ENCODE peak calls at places on chromosomes 5 and 9, in ten cellular contexts. X is breast epithelium, G is pancreas, D is body of pancreas, W is right cardiac atrium, U is thoracic aorta, T is H9, S is tibial nerve, V is esophagus squamous epithelium, I is mesendoderm. L is an unnamed sample. For H3K4me1 and H3K27me3, the result is how much of the 10 kb centered on the place peaks cover.

GRCh38 chr9:137588311-137588710 is 2.0 kb downstream of the ZMYND19 start:
- DNase-seq in X (no peak), G (no peak), D (no peak), W (no peak), U (no peak), T (no peak), S (no peak), V (no peak), I (no peak), L (no peak)

GRCh38 chr5:34499001-34499734 is 157.0 kb upstream of the RAI14 start:
- DNase-seq in X (no peak), G (no peak), D (no peak), W (no peak), U (no peak), T (no peak), S (no peak), V (no peak), I (no peak), L (no peak)

GRCh38 chr9:841371-842209 is at the start of gene DMRT1:
- DNase-seq in X (no peak), G (no peak), D (no peak), W (no peak), U (no peak), T (peak), S (no peak), V (no peak), I (peak), L (no peak)

GRCh38 chr9:103789686-103790085 is 304.4 kb upstream of the SMC2 start:
- DNase-seq in X (no peak), G (no peak), D (no peak), W (no peak), U (no peak), T (no peak), S (no peak), V (no peak), I (peak), L (no peak)

GRCh38 chr5:161273410-161273809 is 273.1 kb downstream of the GABRB2 start:
- DNase-seq in X (no peak), G (no peak), D (no peak), W (no peak), U (no peak), T (no peak), S (no peak), V (no peak), I (no peak), L (no peak)

GRCh38 chr9:18260527-18260926 is 213.4 kb upstream of the ADAMTSL1 start:
- DNase-seq in X (no peak), G (no peak), D (no peak), W (no peak), U (no peak), T (no peak), S (no peak), V (no peak), I (no peak), L (no peak)

GRCh38 chr9:76652894-76653293 is 111.3 kb upstream of the PCA3 start:
- DNase-seq in X (no peak), G (no peak), D (no peak), W (peak), U (no peak), T (no peak), S (no peak), V (no peak), I (no peak), L (no peak)

GRCh38 chr9:116565986-116566385 is 121.1 kb upstream of the TRIM32 start:
- DNase-seq in X (no peak), G (no peak), D (no peak), W (no peak), U (no peak), T (no peak), S (no peak), V (no peak), I (no peak), L (no peak)

GRCh38 chr9:104009853-104010252 is 84.3 kb upstream of the SMC2 start:
- DNase-seq in X (no peak), G (no peak), D (no peak), W (no peak), U (no peak), T (no peak), S (no peak), V (no peak), I (no peak), L (no peak)

GRCh38 chr5:61991861-61992260 is 314.1 kb upstream of the KIF2A start:
- DNase-seq in X (no peak), G (no peak), D (no peak), W (no peak), U (no peak), T (no peak), S (no peak), V (no peak), I (no peak), L (no peak)

GRCh38 chr5:132674671-132675506 is 1.1 kb downstream of the IL4 start:
- DNase-seq in X (no peak), G (no peak), D (peak), W (peak), U (no peak), T (no peak), S (no peak), V (no peak), I (no peak), L (no peak)

GRCh38 chr5:172505840-172506638 is 51.7 kb upstream of the SH3PXD2B start:
- DNase-seq in X (no peak), G (peak), D (no peak), W (no peak), U (no peak), T (peak), S (no peak), V (no peak), I (no peak), L (no peak)

GRCh38 chr5:154368041-154368800 is 77.6 kb upstream of the SAP30L start:
- DNase-seq in X (no peak), G (no peak), D (peak), W (no peak), U (no peak), T (peak), S (no peak), V (no peak), I (peak), L (no peak)

GRCh38 chr5:152542741-152543140 is 137.7 kb upstream of the NMUR2 start:
- DNase-seq in X (no peak), G (no peak), D (no peak), W (peak), U (no peak), T (peak), S (no peak), V (no peak), I (peak), L (no peak)

GRCh38 chr5:6722015-6722414 is 8.8 kb downstream of the TENT4A start:
- DNase-seq in X (no peak), G (no peak), D (no peak), W (no peak), U (no peak), T (no peak), S (no peak), V (no peak), I (no peak), L (no peak)

GRCh38 chr9:81787747-81788632 is 98.6 kb upstream of the TLE1 start:
- DNase-seq in X (no peak), G (no peak), D (no peak), W (peak), U (no peak), T (no peak), S (no peak), V (no peak), I (peak), L (no peak)

GRCh38 chr5:172617817-172618216 is 23.2 kb upstream of the NEURL1B start:
- DNase-seq in X (peak), G (no peak), D (no peak), W (no peak), U (no peak), T (peak), S (no peak), V (no peak), I (no peak), L (no peak)

GRCh38 chr5:136731241-136731885 is 366.0 kb upstream of the TRPC7 start:
- DNase-seq in X (no peak), G (no peak), D (no peak), W (no peak), U (no peak), T (no peak), S (no peak), V (no peak), I (no peak), L (no peak)

GRCh38 chr9:76374702-76375543 is 19.3 kb downstream of the RFK start:
- DNase-seq in X (no peak), G (peak), D (peak), W (peak), U (peak), T (peak), S (peak), V (no peak), I (peak), L (no peak)

GRCh38 chr9:96884443-96884842 is 30.1 kb upstream of the ZNF782 start:
- DNase-seq in X (no peak), G (no peak), D (no peak), W (no peak), U (no peak), T (no peak), S (no peak), V (no peak), I (peak), L (no peak)

GRCh38 chr9:28770226-28770625 is 1196.9 kb upstream of the C9orf72 start:
- DNase-seq in X (no peak), G (no peak), D (no peak), W (no peak), U (no peak), T (no peak), S (no peak), V (no peak), I (peak), L (no peak)

GRCh38 chr5:36150676-36151433 is 832 bp downstream of the LMBRD2 start:
- DNase-seq in X (no peak), G (no peak), D (peak), W (peak), U (no peak), T (peak), S (no peak), V (no peak), I (peak), L (peak)

GRCh38 chr9:20811872-20812271 is 127.8 kb downstream of the FOCAD start:
- DNase-seq in X (no peak), G (no peak), D (no peak), W (no peak), U (no peak), T (no peak), S (no peak), V (no peak), I (no peak), L (no peak)

GRCh38 chr9:106892632-106893031 is 29.7 kb downstream of the ZNF462 start:
- DNase-seq in X (peak), G (no peak), D (no peak), W (no peak), U (no peak), T (peak), S (no peak), V (no peak), I (peak), L (no peak)

GRCh38 chr5:155049569-155050383 is 36.2 kb downstream of the KIF4B start:
- DNase-seq in X (no peak), G (no peak), D (no peak), W (no peak), U (no peak), T (peak), S (no peak), V (no peak), I (peak), L (no peak)

GRCh38 chr5:64149857-64150521 is 15.7 kb upstream of the RNF180 start:
- DNase-seq in X (no peak), G (no peak), D (no peak), W (peak), U (no peak), T (no peak), S (no peak), V (no peak), I (no peak), L (no peak)

GRCh38 chr5:36090033-36090432 is 23.4 kb upstream of the UGT3A2 start:
- DNase-seq in X (no peak), G (no peak), D (no peak), W (no peak), U (no peak), T (peak), S (no peak), V (no peak), I (peak), L (no peak)

DNA sequence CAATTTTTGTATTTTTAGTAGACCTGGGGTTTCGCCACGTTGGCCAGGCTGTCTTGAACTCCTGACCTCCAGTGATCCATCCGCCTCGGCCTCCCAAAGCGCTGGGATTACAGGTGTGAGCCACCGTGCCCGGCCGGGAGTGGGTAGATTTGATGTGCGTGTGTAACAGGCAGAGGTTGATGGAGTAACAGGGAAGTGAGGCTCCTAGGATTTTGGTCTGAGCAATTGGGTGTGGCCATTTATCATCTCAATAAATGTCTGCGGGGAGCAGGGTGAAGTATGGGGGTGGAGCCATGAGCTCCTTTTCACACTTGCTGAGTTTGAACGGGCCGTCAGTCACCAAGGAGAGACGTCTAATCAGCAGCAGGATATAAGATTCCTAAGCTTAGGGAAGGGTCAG is 1.2 kb upstream of the REXO4 start:
- DNase-seq in X (no peak), G (no peak), D (no peak), W (peak), U (no peak), T (no peak), S (no peak), V (no peak), I (no peak), L (no peak)
- H3K27ac ChIP-seq in X (no peak), G (no peak), D (no peak), W (no peak), U (no peak), T (no peak), S (peak), V (peak), I (no peak), L (no peak)

GRCh38 chr9:127158995-127159801 is 36.8 kb upstream of the ANGPTL2 start:
- DNase-seq in X (no peak), G (peak), D (no peak), W (no peak), U (no peak), T (peak), S (peak), V (no peak), I (peak), L (no peak)

GRCh38 chr9:127162567-127163365 is 40.3 kb upstream of the ANGPTL2 start:
- DNase-seq in X (no peak), G (no peak), D (no peak), W (no peak), U (no peak), T (peak), S (no peak), V (no peak), I (no peak), L (no peak)

GRCh38 chr9:127159949-127160610 is 37.6 kb upstream of the ANGPTL2 start:
- DNase-seq in X (peak), G (peak), D (no peak), W (no peak), U (no peak), T (peak), S (no peak), V (no peak), I (no peak), L (no peak)

GRCh38 chr9:127162046-127162445 is 39.6 kb upstream of the ANGPTL2 start:
- DNase-seq in X (peak), G (no peak), D (no peak), W (no peak), U (no peak), T (no peak), S (no peak), V (no peak), I (peak), L (no peak)

DNA sequence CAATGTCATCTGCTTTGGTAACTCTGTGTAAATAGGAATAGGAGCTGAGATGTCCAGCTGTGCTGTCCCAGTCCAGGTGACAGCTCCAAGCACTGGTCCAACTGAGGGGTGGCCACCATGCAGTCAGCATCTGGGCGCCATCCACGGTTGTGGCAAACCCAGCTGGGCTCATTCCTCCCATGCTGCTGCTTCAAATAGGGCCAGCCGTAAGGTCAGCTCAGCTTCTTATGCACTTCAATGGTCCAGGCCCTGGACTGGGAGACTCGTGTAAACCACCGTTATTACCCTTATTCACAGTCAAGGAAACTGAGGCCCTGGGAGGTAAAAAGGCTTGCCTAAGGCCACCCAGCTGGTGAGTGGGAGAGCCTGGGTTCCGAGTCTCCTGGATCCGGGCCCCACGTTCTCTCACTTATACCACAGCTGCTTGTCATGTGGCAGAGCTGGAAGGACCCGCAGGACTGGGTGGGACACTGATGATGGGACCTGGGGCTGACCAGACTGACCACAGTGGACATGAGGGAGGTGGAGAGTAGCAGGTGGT is 38.7 kb upstream of the ANGPTL2 start:
- DNase-seq in X (peak), G (peak), D (no peak), W (no peak), U (no peak), T (peak), S (no peak), V (no peak), I (no peak), L (no peak)
- H3K4me1 ChIP-seq in X (under half), G (under half), D (under half), W (under half), U (under half), T (under half), S (under half), V (under half), I (under half), L (under half)

GRCh38 chr5:73306078-73306719 is 133.2 kb downstream of the TMEM174 start:
- DNase-seq in X (no peak), G (no peak), D (no peak), W (no peak), U (no peak), T (no peak), S (no peak), V (no peak), I (no peak), L (no peak)

GRCh38 chr5:73302797-73303138 is 129.8 kb downstream of the TMEM174 start:
- DNase-seq in X (no peak), G (no peak), D (no peak), W (no peak), U (no peak), T (no peak), S (no peak), V (no peak), I (no peak), L (no peak)

GRCh38 chr5:73303139-73304079 is 130.4 kb downstream of the TMEM174 start:
- DNase-seq in X (no peak), G (peak), D (peak), W (peak), U (no peak), T (peak), S (no peak), V (no peak), I (peak), L (no peak)

GRCh38 chr5:73305386-73305785 is 132.4 kb downstream of the TMEM174 start:
- DNase-seq in X (no peak), G (no peak), D (no peak), W (no peak), U (no peak), T (no peak), S (no peak), V (no peak), I (no peak), L (no peak)

GRCh38 chr5:73304381-73304780 is 131.4 kb downstream of the TMEM174 start:
- DNase-seq in X (no peak), G (no peak), D (no peak), W (no peak), U (no peak), T (no peak), S (no peak), V (no peak), I (no peak), L (no peak)
- H3K27me3 ChIP-seq in X (under half), G (under half), D (under half), W (under half), U (under half), T (half or more), S (half or more), V (under half), I (under half), L (under half)

GRCh38 chr5:15014809-15015208 is 143.2 kb upstream of the ANKH start:
- DNase-seq in X (no peak), G (no peak), D (no peak), W (no peak), U (no peak), T (no peak), S (no peak), V (no peak), I (no peak), L (no peak)
- H3K27ac ChIP-seq in X (no peak), G (no peak), D (no peak), W (no peak), U (no peak), T (no peak), S (no peak), V (no peak), I (no peak), L (no peak)

GRCh38 chr9:130527651-130528310 is 51.6 kb upstream of the FUBP3 start:
- DNase-seq in X (no peak), G (peak), D (no peak), W (no peak), U (no peak), T (no peak), S (no peak), V (no peak), I (no peak), L (no peak)
- H3K4me1 ChIP-seq in X (under half), G (under half), D (under half), W (under half), U (under half), T (under half), S (under half), V (under half), I (under half), L (under half)

DNA sequence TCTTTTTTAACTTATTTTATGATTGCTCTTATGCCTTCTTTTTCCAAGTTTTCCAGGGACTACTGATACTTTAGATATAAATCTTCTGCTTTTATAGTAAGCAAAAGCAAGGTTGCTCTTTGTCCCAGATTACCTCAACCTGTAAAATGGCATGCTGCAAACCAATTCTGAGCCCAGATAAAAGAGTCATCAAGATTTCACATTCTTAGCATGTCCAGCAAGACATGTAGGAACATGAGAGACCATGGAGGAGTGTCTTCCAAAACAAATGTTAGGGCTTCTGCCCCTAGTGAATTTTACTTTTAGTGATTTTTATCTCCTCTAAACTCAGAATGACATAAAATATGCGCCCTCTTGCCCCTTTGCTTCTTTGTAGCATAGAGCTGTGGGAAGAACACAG is 7.0 kb upstream of the CDC20B start:
- DNase-seq in X (no peak), G (no peak), D (no peak), W (no peak), U (no peak), T (no peak), S (no peak), V (no peak), I (no peak), L (no peak)
- H3K27me3 ChIP-seq in X (under half), G (under half), D (under half), W (under half), U (under half), T (under half), S (under half), V (under half), I (under half), L (under half)

GRCh38 chr5:53116597-53116996 is 7.0 kb upstream of the MOCS2 start:
- DNase-seq in X (no peak), G (no peak), D (no peak), W (no peak), U (no peak), T (no peak), S (no peak), V (no peak), I (no peak), L (no peak)
- H3K27ac ChIP-seq in X (no peak), G (no peak), D (no peak), W (no peak), U (no peak), T (no peak), S (no peak), V (no peak), I (no peak), L (no peak)

GRCh38 chr9:127556871-127557270 is 55.2 kb upstream of the STXBP1 start:
- DNase-seq in X (no peak), G (no peak), D (no peak), W (peak), U (no peak), T (no peak), S (no peak), V (no peak), I (no peak), L (no peak)
- H3K4me1 ChIP-seq in X (under half), G (under half), D (half or more), W (under half), U (half or more), T (under half), S (half or more), V (half or more), I (under half), L (under half)

GRCh38 chr5:146336197-146336596 is 2.4 kb upstream of the POU4F3 start:
- DNase-seq in X (no peak), G (no peak), D (no peak), W (no peak), U (no peak), T (no peak), S (no peak), V (no peak), I (no peak), L (no peak)
- H3K27me3 ChIP-seq in X (under half), G (under half), D (under half), W (under half), U (under half), T (half or more), S (half or more), V (under half), I (half or more), L (under half)